ENCODE peak calls at places on chromosomes 6 and 20, in five cellular contexts. K is neuronal stem cell, G is IMR-90, X is mesenchymal stem cell, P is H1. B is an unnamed sample. For H3K36me3, the result is how much of the 10 kb centered on the place peaks cover.

GRCh38 chr6:151958332-151958731 is 150.8 kb downstream of the ESR1 start:
- DNase-seq in K (no peak), G (no peak), X (no peak), P (no peak), B (peak)

GRCh38 chr6:145194389-145194788 is 540.9 kb downstream of the EPM2A start:
- DNase-seq in G (no peak), X (no peak), P (no peak), K (no peak), B (no peak)

GRCh38 chr6:144588674-144589325 is 303.7 kb downstream of the UTRN start:
- DNase-seq in K (no peak), G (no peak), X (no peak), P (no peak), B (no peak)

GRCh38 chr20:2042400-2042799 is 48.5 kb upstream of the PDYN start:
- DNase-seq in G (peak), P (no peak), K (no peak), X (no peak), B (peak)

GRCh38 chr6:139944131-139944530 is 569.7 kb upstream of the CITED2 start:
- DNase-seq in K (no peak), G (no peak), X (no peak), P (no peak), B (no peak)

GRCh38 chr20:36249450-36249849 is 13.2 kb downstream of the AAR2 start:
- DNase-seq in G (no peak), K (no peak), X (no peak), P (no peak), B (no peak)

GRCh38 chr20:44057698-44058675 is 129.0 kb downstream of the JPH2 start:
- DNase-seq in P (peak), K (no peak), G (peak), X (peak), B (no peak)

GRCh38 chr6:145428656-145429173 is 306.6 kb downstream of the EPM2A start:
- DNase-seq in X (no peak), P (no peak), K (peak), G (no peak), B (no peak)

GRCh38 chr6:146635174-146635573 is 36.4 kb downstream of the ADGB start:
- DNase-seq in G (no peak), X (no peak), K (no peak), P (no peak), B (no peak)

GRCh38 chr6:7418238-7418905 is 28.8 kb downstream of the RIOK1 start:
- DNase-seq in P (no peak), X (peak), G (peak), K (no peak), B (peak)

GRCh38 chr6:20447581-20448132 is 46.0 kb downstream of the E2F3 start:
- DNase-seq in P (no peak), K (no peak), G (peak), X (peak), B (no peak)

GRCh38 chr6:151425561-151425960 is 26.4 kb downstream of the RMND1 start:
- DNase-seq in P (no peak), X (peak), G (peak), K (no peak), B (no peak)

GRCh38 chr20:25992146-25992545 is 295.5 kb upstream of the ZNF337 start:
- DNase-seq in P (no peak), K (no peak), G (no peak), X (no peak), B (no peak)

GRCh38 chr6:157456524-157456829 is 75.5 kb downstream of the ZDHHC14 start:
- DNase-seq in G (no peak), K (no peak), X (no peak), P (no peak), B (peak)

GRCh38 chr20:10466855-10467254 is 31.8 kb downstream of the SLX4IP start:
- DNase-seq in G (no peak), K (no peak), X (no peak), P (no peak), B (no peak)

GRCh38 chr6:2502096-2502997 is 248.4 kb downstream of the MYLK4 start:
- DNase-seq in X (no peak), P (no peak), G (no peak), K (no peak), B (peak)

GRCh38 chr20:40982415-40983145 is 46.0 kb upstream of the TOP1 start:
- DNase-seq in K (no peak), P (peak), X (no peak), G (no peak), B (no peak)

GRCh38 chr6:142300758-142301251 is 1.0 kb upstream of the ADGRG6 start:
- DNase-seq in P (no peak), K (peak), G (peak), X (peak), B (no peak)

GRCh38 chr6:7489376-7489775 is 52.1 kb upstream of the DSP start:
- DNase-seq in P (no peak), K (no peak), X (no peak), G (no peak), B (no peak)

GRCh38 chr6:56040875-56041274 is 165.5 kb upstream of the BMP5 start:
- DNase-seq in X (no peak), K (no peak), G (peak), P (no peak), B (peak)

GRCh38 chr20:4230651-4231050 is 215.3 kb upstream of the RNF24 start:
- DNase-seq in P (no peak), G (peak), K (no peak), X (no peak), B (no peak)

GRCh38 chr20:50592282-50593004 is 82.3 kb downstream of the PTPN1 start:
- DNase-seq in G (no peak), X (no peak), K (no peak), P (no peak), B (no peak)

GRCh38 chr20:8880085-8880853 is 188.6 kb upstream of the PLCB4 start:
- DNase-seq in X (no peak), K (no peak), G (no peak), P (no peak), B (no peak)

GRCh38 chr6:84137989-84138575 is 89.4 kb downstream of the CEP162 start:
- DNase-seq in X (no peak), P (no peak), K (no peak), G (peak), B (no peak)

GRCh38 chr20:8127553-8128255 is 4.4 kb upstream of the PLCB1 start:
- DNase-seq in X (peak), P (no peak), K (no peak), G (peak), B (no peak)

GRCh38 chr6:150016324-150017185 is 8.8 kb downstream of the RAET1L start:
- DNase-seq in P (peak), X (peak), G (peak), K (peak), B (peak)

GRCh38 chr6:13413906-13414555 is 73.4 kb downstream of the GFOD1 start:
- DNase-seq in X (no peak), G (peak), K (no peak), P (no peak), B (no peak)

GRCh38 chr20:21364413-21364812 is 32.9 kb downstream of the NKX2-4 start:
- DNase-seq in X (no peak), P (no peak), G (no peak), K (no peak), B (no peak)
- H3K36me3 ChIP-seq in X (under half), P (under half), G (under half), K (half or more), B (under half)

GRCh38 chr20:18727032-18727508 is 86.5 kb upstream of the SCP2D1 start:
- DNase-seq in P (no peak), G (no peak), K (no peak), X (no peak), B (no peak)
- H3K14ac ChIP-seq in P (no peak), G (no peak), K (no peak), X (no peak), B (no peak)

GRCh38 chr6:113558966-113559365 is 298.2 kb upstream of the MARCKS start:
- DNase-seq in G (peak), K (no peak), P (no peak), X (peak), B (no peak)

GRCh38 chr6:113560376-113560775 is 296.8 kb upstream of the MARCKS start:
- DNase-seq in K (no peak), P (no peak), G (no peak), X (no peak), B (no peak)

GRCh38 chr6:113562248-113562647 is 294.9 kb upstream of the MARCKS start:
- DNase-seq in P (no peak), G (no peak), K (no peak), X (no peak), B (no peak)

GRCh38 chr6:113564401-113565161 is 292.6 kb upstream of the MARCKS start:
- DNase-seq in X (peak), G (peak), K (peak), P (peak), B (peak)

GRCh38 chr6:113560908-113561307 is 296.2 kb upstream of the MARCKS start:
- DNase-seq in P (no peak), X (peak), G (peak), K (no peak), B (no peak)
- H3K36me3 ChIP-seq in P (under half), X (under half), G (under half), K (under half), B (under half)

DNA sequence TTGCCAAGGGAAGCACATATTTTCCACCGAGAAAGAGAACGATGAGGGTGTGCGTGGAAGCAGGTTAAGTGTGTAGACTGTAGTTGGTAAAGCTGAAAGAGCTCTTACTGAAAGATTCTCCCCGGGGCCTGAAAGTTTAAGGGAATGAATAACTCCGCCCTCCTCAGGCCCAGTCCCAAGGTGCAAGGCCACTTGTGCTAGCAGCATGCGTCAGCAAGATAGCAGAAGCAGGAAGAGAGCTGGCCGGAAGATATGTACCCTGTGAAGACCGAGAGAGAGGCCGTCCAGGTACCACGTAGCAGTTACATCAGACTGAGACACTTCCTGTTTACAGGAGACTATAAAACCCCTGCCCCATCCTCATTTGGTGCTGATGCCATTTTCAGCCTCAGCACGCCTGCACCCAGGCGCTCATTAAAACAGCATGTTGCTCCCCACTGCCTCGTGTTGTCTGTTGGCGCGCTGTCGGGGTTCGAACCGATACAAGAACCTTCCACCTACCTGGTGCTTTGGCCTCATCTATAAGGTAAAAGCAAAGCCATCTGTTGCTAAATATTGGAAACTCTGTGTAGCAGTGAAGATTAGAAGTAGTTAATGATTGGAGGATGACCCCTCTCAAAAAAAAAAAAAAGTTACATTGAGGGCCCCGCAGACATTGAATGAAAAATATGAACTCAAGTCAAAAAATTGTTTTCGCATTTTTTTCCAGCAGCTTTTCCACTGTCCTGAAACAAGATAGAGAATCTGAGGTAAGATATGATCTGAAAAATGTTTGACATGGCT is 18.6 kb upstream of the FAM135A start:
- DNase-seq in P (no peak), X (no peak), G (no peak), K (no peak), B (peak)
- H3K14ac ChIP-seq in P (no peak), X (no peak), G (no peak), K (no peak), B (no peak)

GRCh38 chr20:37362821-37363220 is 16.9 kb downstream of the SRC start:
- DNase-seq in X (no peak), K (no peak), P (no peak), G (no peak), B (no peak)

GRCh38 chr20:37364927-37365272 is 19.0 kb downstream of the SRC start:
- DNase-seq in P (no peak), X (no peak), K (no peak), G (no peak), B (no peak)

GRCh38 chr20:37362231-37362792 is 16.4 kb downstream of the SRC start:
- DNase-seq in X (no peak), P (no peak), G (no peak), K (no peak), B (no peak)

GRCh38 chr20:37364013-37364926 is 18.3 kb downstream of the SRC start:
- DNase-seq in P (no peak), K (no peak), G (no peak), X (no peak), B (no peak)

DNA sequence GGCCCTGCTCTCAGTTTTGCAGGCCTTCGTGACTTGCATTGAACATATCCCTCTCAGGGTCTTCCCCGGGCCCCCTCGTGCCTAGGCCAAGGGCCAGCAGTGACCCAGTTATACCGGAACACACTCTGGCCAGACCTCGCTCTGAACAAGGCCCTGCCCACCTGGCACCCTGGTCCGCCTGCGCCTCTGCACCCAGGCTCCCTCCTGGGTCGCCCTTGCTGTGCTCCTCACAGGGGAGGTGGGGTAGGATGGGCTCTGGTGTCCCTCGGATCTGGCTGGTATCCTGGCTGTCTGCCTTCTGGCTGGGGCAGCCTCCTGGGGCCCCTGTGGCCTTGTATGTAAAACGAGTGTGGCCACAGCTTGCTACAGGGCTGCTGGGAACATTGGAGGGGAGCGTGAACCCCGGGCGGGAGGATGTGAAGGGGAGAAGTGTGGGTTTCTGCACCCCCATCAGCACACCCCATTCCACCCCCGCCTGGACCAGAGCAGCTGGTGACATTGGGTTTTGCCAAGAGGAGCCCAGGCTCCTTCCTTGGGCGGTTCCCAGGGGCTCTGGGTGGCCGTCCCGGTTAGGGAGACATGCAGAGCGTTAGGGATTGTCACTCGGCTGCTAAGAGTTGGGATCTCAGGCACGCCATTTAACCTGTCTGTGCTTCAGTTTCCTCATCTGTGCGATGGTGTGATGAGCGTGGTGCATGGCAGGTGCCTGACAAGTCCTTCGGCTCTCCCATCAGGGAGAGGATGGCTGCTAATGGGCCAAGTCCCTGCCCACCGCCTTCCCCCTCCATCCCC is 17.5 kb downstream of the SRC start:
- DNase-seq in G (no peak), X (no peak), P (no peak), K (no peak), B (no peak)
- H3K36me3 ChIP-seq in G (under half), X (under half), P (under half), K (under half), B (half or more)

GRCh38 chr6:87741001-87741650 is 39.1 kb upstream of the AKIRIN2 start:
- DNase-seq in K (no peak), X (no peak), P (no peak), G (no peak), B (no peak)
- H3K14ac ChIP-seq in K (no peak), X (no peak), P (no peak), G (no peak), B (no peak)

GRCh38 chr20:38947931-38948362 is 14.2 kb upstream of the DHX35 start:
- DNase-seq in G (no peak), X (no peak), K (no peak), P (no peak), B (no peak)
- H3K36me3 ChIP-seq in G (under half), X (under half), K (half or more), P (half or more), B (under half)

DNA sequence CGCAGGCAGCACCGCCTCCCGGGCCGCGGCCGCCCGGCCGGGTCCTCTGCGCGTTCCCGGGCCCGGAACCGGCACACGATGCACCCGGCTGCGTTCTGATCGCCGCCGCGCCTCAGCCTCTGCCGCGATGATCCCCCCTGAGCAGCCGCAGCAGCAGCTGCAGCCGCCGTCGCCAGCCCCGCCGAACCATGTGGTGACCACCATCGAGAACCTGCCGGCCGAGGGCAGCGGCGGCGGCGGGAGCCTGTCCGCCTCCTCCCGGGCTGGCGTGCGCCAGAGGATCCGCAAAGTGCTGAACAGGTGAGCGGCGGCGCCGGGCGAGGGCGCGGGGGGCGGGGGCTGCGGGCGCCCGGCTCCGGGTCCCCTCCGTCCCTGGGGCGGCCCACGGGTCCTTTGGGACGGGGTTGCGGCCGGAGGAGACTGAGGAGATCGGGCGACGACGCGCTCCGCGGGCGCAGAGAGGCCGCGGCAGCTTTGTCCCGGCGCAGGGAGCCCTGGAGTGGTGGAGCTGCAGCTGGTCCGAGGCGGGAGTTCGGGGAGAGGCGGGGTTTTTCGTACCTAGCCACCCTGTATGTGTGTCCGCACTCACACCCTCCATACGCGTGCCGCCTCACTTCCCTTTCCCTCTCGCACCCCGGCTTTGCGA is 659 bp downstream of the SLC35F1 start:
- DNase-seq in K (peak), X (peak), P (peak), G (no peak), B (peak)
- H3K14ac ChIP-seq in K (peak), X (no peak), P (no peak), G (no peak), B (no peak)